ENCODE peak calls at places on chromosomes 13 and 19, in five cellular contexts. One of them, this sample, is unnamed.

GRCh38 chr13:38582133-38582532 is 104.7 kb upstream of the FREM2 start:
- DNase-seq in H1: no peak
- DNase-seq in neuronal stem cell: peak
- DNase-seq in mesenchymal stem cell: peak
- DNase-seq in trophoblast cell: peak
- DNase-seq in this sample: no peak

GRCh38 chr13:83297591-83298305 is 584.5 kb downstream of the SLITRK1 start:
- DNase-seq in neuronal stem cell: no peak
- DNase-seq in mesenchymal stem cell: no peak
- DNase-seq in trophoblast cell: no peak
- DNase-seq in H1: no peak
- DNase-seq in this sample: no peak

GRCh38 chr13:95137096-95137495 is 164.2 kb downstream of the ABCC4 start:
- DNase-seq in mesenchymal stem cell: peak
- DNase-seq in H1: no peak
- DNase-seq in neuronal stem cell: no peak
- DNase-seq in trophoblast cell: no peak
- DNase-seq in this sample: no peak

GRCh38 chr13:79932556-79932955 is 408.4 kb downstream of the SPRY2 start:
- DNase-seq in mesenchymal stem cell: no peak
- DNase-seq in trophoblast cell: no peak
- DNase-seq in H1: no peak
- DNase-seq in neuronal stem cell: no peak
- DNase-seq in this sample: no peak

GRCh38 chr13:25738797-25739196 is 313.0 kb downstream of the SHISA2 start:
- DNase-seq in trophoblast cell: no peak
- DNase-seq in mesenchymal stem cell: no peak
- DNase-seq in neuronal stem cell: no peak
- DNase-seq in H1: no peak
- DNase-seq in this sample: no peak

GRCh38 chr13:65302691-65303090 is 1927.4 kb downstream of the PCDH9 start:
- DNase-seq in mesenchymal stem cell: no peak
- DNase-seq in neuronal stem cell: no peak
- DNase-seq in H1: no peak
- DNase-seq in trophoblast cell: no peak
- DNase-seq in this sample: no peak

GRCh38 chr19:35446194-35446593 is 1.9 kb upstream of the FFAR2 start:
- DNase-seq in mesenchymal stem cell: no peak
- DNase-seq in neuronal stem cell: no peak
- DNase-seq in trophoblast cell: no peak
- DNase-seq in H1: no peak
- DNase-seq in this sample: no peak

GRCh38 chr19:35399231-35399630 is 28.4 kb downstream of the GPR42 start:
- DNase-seq in H1: no peak
- DNase-seq in mesenchymal stem cell: peak
- DNase-seq in neuronal stem cell: no peak
- DNase-seq in trophoblast cell: no peak
- DNase-seq in this sample: no peak

GRCh38 chr13:80030491-80030890 is 310.4 kb downstream of the SPRY2 start:
- DNase-seq in trophoblast cell: no peak
- DNase-seq in H1: peak
- DNase-seq in mesenchymal stem cell: peak
- DNase-seq in neuronal stem cell: no peak
- DNase-seq in this sample: no peak

GRCh38 chr13:98216135-98216565 is 39.1 kb upstream of the RNF113B start:
- DNase-seq in mesenchymal stem cell: peak
- DNase-seq in H1: no peak
- DNase-seq in trophoblast cell: no peak
- DNase-seq in neuronal stem cell: no peak
- DNase-seq in this sample: no peak

GRCh38 chr19:55699221-55699620 is 24.2 kb downstream of the EPN1 start:
- DNase-seq in mesenchymal stem cell: no peak
- DNase-seq in H1: no peak
- DNase-seq in neuronal stem cell: no peak
- DNase-seq in trophoblast cell: no peak
- DNase-seq in this sample: no peak

GRCh38 chr19:35959040-35959967 is 23.1 kb downstream of the LRFN3 start:
- DNase-seq in trophoblast cell: no peak
- DNase-seq in H1: no peak
- DNase-seq in neuronal stem cell: no peak
- DNase-seq in mesenchymal stem cell: no peak
- DNase-seq in this sample: peak

GRCh38 chr13:110444226-110444653 is 117.3 kb downstream of the RAB20 start:
- DNase-seq in neuronal stem cell: no peak
- DNase-seq in H1: no peak
- DNase-seq in mesenchymal stem cell: peak
- DNase-seq in trophoblast cell: peak
- DNase-seq in this sample: no peak

GRCh38 chr13:90792335-90792734 is 555.2 kb upstream of the MIR17HG start:
- DNase-seq in neuronal stem cell: no peak
- DNase-seq in H1: no peak
- DNase-seq in trophoblast cell: no peak
- DNase-seq in mesenchymal stem cell: no peak
- DNase-seq in this sample: no peak

GRCh38 chr13:61410669-61411297 is 4.9 kb downstream of the PCDH20 start:
- DNase-seq in trophoblast cell: peak
- DNase-seq in neuronal stem cell: no peak
- DNase-seq in mesenchymal stem cell: peak
- DNase-seq in H1: no peak
- DNase-seq in this sample: no peak

GRCh38 chr19:16435238-16435911 is 36.4 kb downstream of the EPS15L1 start:
- DNase-seq in mesenchymal stem cell: peak
- DNase-seq in neuronal stem cell: no peak
- DNase-seq in H1: no peak
- DNase-seq in trophoblast cell: peak
- DNase-seq in this sample: no peak

GRCh38 chr13:110234532-110234931 is 72.4 kb downstream of the COL4A1 start:
- DNase-seq in H1: no peak
- DNase-seq in neuronal stem cell: no peak
- DNase-seq in trophoblast cell: no peak
- DNase-seq in mesenchymal stem cell: no peak
- DNase-seq in this sample: no peak

GRCh38 chr13:20160346-20161274 is at the start of gene GJA3:
- DNase-seq in H1: no peak
- DNase-seq in mesenchymal stem cell: peak
- DNase-seq in neuronal stem cell: peak
- DNase-seq in trophoblast cell: peak
- DNase-seq in this sample: peak

GRCh38 chr19:21691656-21692055 is 75.7 kb downstream of the ZNF100 start:
- DNase-seq in mesenchymal stem cell: no peak
- DNase-seq in H1: no peak
- DNase-seq in trophoblast cell: no peak
- DNase-seq in neuronal stem cell: no peak
- DNase-seq in this sample: no peak

GRCh38 chr13:108269601-108270328 is at the start of gene TNFSF13B:
- DNase-seq in neuronal stem cell: no peak
- DNase-seq in mesenchymal stem cell: peak
- DNase-seq in H1: peak
- DNase-seq in trophoblast cell: peak
- DNase-seq in this sample: peak

GRCh38 chr19:44142014-44142523 is 715 bp downstream of the ZNF234 start:
- DNase-seq in neuronal stem cell: no peak
- DNase-seq in trophoblast cell: peak
- DNase-seq in H1: no peak
- DNase-seq in mesenchymal stem cell: peak
- DNase-seq in this sample: no peak

GRCh38 chr19:11018179-11018578 is 57.3 kb downstream of the SMARCA4 start:
- DNase-seq in mesenchymal stem cell: peak
- DNase-seq in H1: no peak
- DNase-seq in trophoblast cell: peak
- DNase-seq in neuronal stem cell: no peak
- DNase-seq in this sample: no peak

GRCh38 chr13:99085139-99085845 is 107.4 kb upstream of the DOCK9 start:
- DNase-seq in trophoblast cell: peak
- DNase-seq in H1: no peak
- DNase-seq in mesenchymal stem cell: peak
- DNase-seq in neuronal stem cell: no peak
- DNase-seq in this sample: peak

GRCh38 chr13:113208424-113209335 is at the start of gene PCID2:
- DNase-seq in neuronal stem cell: peak
- DNase-seq in H1: peak
- DNase-seq in trophoblast cell: peak
- DNase-seq in mesenchymal stem cell: peak
- DNase-seq in this sample: peak

GRCh38 chr19:2332341-2333026 is 4.0 kb downstream of the SPPL2B start:
- DNase-seq in H1: no peak
- DNase-seq in trophoblast cell: no peak
- DNase-seq in neuronal stem cell: no peak
- DNase-seq in mesenchymal stem cell: no peak
- DNase-seq in this sample: no peak

GRCh38 chr19:47707135-47707925 is 5.9 kb upstream of the EHD2 start:
- DNase-seq in neuronal stem cell: peak
- DNase-seq in H1: no peak
- DNase-seq in mesenchymal stem cell: peak
- DNase-seq in trophoblast cell: peak
- DNase-seq in this sample: peak

GRCh38 chr19:40441719-40442253 is 2.3 kb downstream of the SERTAD3 start:
- DNase-seq in mesenchymal stem cell: no peak
- DNase-seq in H1: no peak
- DNase-seq in trophoblast cell: no peak
- DNase-seq in neuronal stem cell: no peak
- DNase-seq in this sample: no peak

GRCh38 chr13:105346141-105346766 is 1189.2 kb downstream of the EFNB2 start:
- DNase-seq in mesenchymal stem cell: peak
- DNase-seq in trophoblast cell: peak
- DNase-seq in H1: no peak
- DNase-seq in neuronal stem cell: no peak
- DNase-seq in this sample: no peak

GRCh38 chr19:56253737-56254136 is 18.8 kb upstream of the EDDM13 start:
- DNase-seq in trophoblast cell: peak
- DNase-seq in mesenchymal stem cell: peak
- DNase-seq in H1: no peak
- DNase-seq in neuronal stem cell: no peak
- DNase-seq in this sample: no peak

GRCh38 chr13:113915786-113916329 is 52.0 kb upstream of the GAS6 start:
- DNase-seq in trophoblast cell: no peak
- DNase-seq in neuronal stem cell: no peak
- DNase-seq in H1: no peak
- DNase-seq in mesenchymal stem cell: no peak
- DNase-seq in this sample: peak

GRCh38 chr19:18846862-18847515 is 15.2 kb downstream of the UPF1 start:
- DNase-seq in H1: no peak
- DNase-seq in neuronal stem cell: peak
- DNase-seq in trophoblast cell: peak
- DNase-seq in mesenchymal stem cell: peak
- DNase-seq in this sample: peak

GRCh38 chr13:94020833-94021232 is 458.6 kb downstream of the DCT start:
- DNase-seq in trophoblast cell: no peak
- DNase-seq in mesenchymal stem cell: peak
- DNase-seq in H1: no peak
- DNase-seq in neuronal stem cell: no peak
- DNase-seq in this sample: no peak

GRCh38 chr13:83881917-83882625 is at the start of gene SLITRK1:
- DNase-seq in neuronal stem cell: peak
- DNase-seq in trophoblast cell: no peak
- DNase-seq in H1: peak
- DNase-seq in mesenchymal stem cell: peak
- DNase-seq in this sample: peak

GRCh38 chr19:54606891-54607781 is 13.7 kb downstream of the LILRA1 start:
- DNase-seq in H1: no peak
- DNase-seq in neuronal stem cell: no peak
- DNase-seq in mesenchymal stem cell: no peak
- DNase-seq in trophoblast cell: peak
- DNase-seq in this sample: no peak

GRCh38 chr19:54608205-54608604 is 14.8 kb downstream of the LILRA1 start:
- DNase-seq in neuronal stem cell: no peak
- DNase-seq in trophoblast cell: no peak
- DNase-seq in H1: no peak
- DNase-seq in mesenchymal stem cell: no peak
- DNase-seq in this sample: no peak

GRCh38 chr19:54608792-54609191 is 15.4 kb downstream of the LILRA1 start:
- DNase-seq in neuronal stem cell: no peak
- DNase-seq in mesenchymal stem cell: no peak
- DNase-seq in H1: no peak
- DNase-seq in trophoblast cell: no peak
- DNase-seq in this sample: no peak

GRCh38 chr19:54607782-54608150 is 14.3 kb downstream of the LILRA1 start:
- DNase-seq in neuronal stem cell: no peak
- DNase-seq in mesenchymal stem cell: no peak
- DNase-seq in H1: no peak
- DNase-seq in trophoblast cell: no peak
- DNase-seq in this sample: no peak

DNA sequence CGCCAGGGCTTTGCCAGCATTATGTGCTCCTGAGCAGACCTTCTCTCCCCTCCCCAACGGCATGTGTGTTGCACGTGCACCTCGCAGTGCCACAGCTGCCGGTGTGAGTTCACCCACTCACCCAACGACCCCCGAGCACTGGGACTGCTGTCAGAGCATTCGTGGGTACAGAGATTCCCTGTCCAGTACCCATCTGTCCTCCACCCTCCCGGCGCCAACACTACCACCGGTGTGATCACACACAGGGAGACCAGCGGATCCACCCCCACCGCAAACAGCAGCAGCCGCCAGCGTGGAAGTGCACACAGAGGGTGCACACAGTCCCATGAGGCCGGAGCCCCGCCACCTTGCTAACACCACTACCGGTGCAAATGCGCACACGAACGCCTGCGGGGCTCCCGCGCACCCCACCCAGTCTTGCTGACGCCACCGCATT is 15.9 kb downstream of the LILRA1 start:
- DNase-seq in trophoblast cell: no peak
- DNase-seq in mesenchymal stem cell: no peak
- DNase-seq in H1: no peak
- DNase-seq in neuronal stem cell: no peak
- DNase-seq in this sample: no peak
- H2BK12ac ChIP-seq in trophoblast cell: no peak
- H2BK12ac ChIP-seq in mesenchymal stem cell: no peak
- H2BK12ac ChIP-seq in H1: no peak
- H2BK12ac ChIP-seq in neuronal stem cell: no peak
- H2BK12ac ChIP-seq in this sample: no peak

DNA sequence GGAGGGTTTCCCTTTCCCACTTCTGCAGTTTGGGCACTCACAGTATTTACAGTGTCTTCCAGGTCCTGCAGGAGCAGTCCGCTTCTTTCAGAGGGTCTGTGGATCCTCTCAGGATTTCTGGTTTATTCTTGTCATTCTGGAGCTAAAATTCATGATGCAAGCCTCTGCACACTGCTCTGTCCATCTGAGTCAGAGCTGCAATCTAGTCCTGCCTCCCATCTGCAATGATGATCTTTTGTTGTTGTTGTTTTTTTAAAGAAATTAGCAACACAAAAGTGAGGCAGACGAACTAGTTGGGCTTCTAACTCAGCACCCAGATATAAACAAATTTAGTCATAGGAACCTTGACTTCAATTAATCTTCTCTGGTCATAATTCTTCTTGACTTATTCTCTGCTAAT is 86.5 kb downstream of the DLEU7 start:
- DNase-seq in neuronal stem cell: no peak
- DNase-seq in H1: no peak
- DNase-seq in mesenchymal stem cell: peak
- DNase-seq in trophoblast cell: no peak
- DNase-seq in this sample: no peak
- H2BK12ac ChIP-seq in neuronal stem cell: no peak
- H2BK12ac ChIP-seq in H1: no peak
- H2BK12ac ChIP-seq in mesenchymal stem cell: no peak
- H2BK12ac ChIP-seq in trophoblast cell: no peak
- H2BK12ac ChIP-seq in this sample: no peak

GRCh38 chr19:5588906-5589676 is 21.3 kb upstream of the TINCR start:
- DNase-seq in trophoblast cell: no peak
- DNase-seq in neuronal stem cell: no peak
- DNase-seq in H1: no peak
- DNase-seq in mesenchymal stem cell: no peak
- DNase-seq in this sample: no peak
- H2BK12ac ChIP-seq in trophoblast cell: no peak
- H2BK12ac ChIP-seq in neuronal stem cell: no peak
- H2BK12ac ChIP-seq in H1: no peak
- H2BK12ac ChIP-seq in mesenchymal stem cell: no peak
- H2BK12ac ChIP-seq in this sample: no peak

GRCh38 chr13:45092668-45093067 is 27.6 kb upstream of the GTF2F2 start:
- DNase-seq in mesenchymal stem cell: no peak
- DNase-seq in H1: no peak
- DNase-seq in trophoblast cell: no peak
- DNase-seq in neuronal stem cell: no peak
- DNase-seq in this sample: no peak
- H2BK12ac ChIP-seq in mesenchymal stem cell: no peak
- H2BK12ac ChIP-seq in H1: no peak
- H2BK12ac ChIP-seq in trophoblast cell: no peak
- H2BK12ac ChIP-seq in neuronal stem cell: no peak
- H2BK12ac ChIP-seq in this sample: no peak